ENCODE peak calls at places on chromosome 1, in nine cellular contexts. P is fibroblast of mammary gland; T is AG20443; H is stimulated activated CD8-positive, alpha-beta memory T cell treated with anti-CD3 and anti-CD28 coated beads, Interleukin-4, amount 100 ng/mL, for 1 hour; R is neural crest cell; L is Peyer's patch; G is HT-29; I is stimulated activated CD4-positive, alpha-beta T cell treated with anti-CD3 and anti-CD28 coated beads, Interleukin-15, amount 100 ng/mL, for 48 hours; Q is memory B cell. Z is an unnamed sample.

GRCh38 chr1:35924838-35925237 is 6.1 kb upstream of the AGO3 start:
- DNase-seq in P (no peak), H (no peak), Q (no peak), R (no peak), G (no peak), T (no peak), L (no peak), I (no peak), Z (no peak)

GRCh38 chr1:202656057-202656456 is 54.2 kb downstream of the SYT2 start:
- DNase-seq in I (no peak), H (no peak), T (no peak), R (peak), Q (no peak), P (peak), G (peak), L (no peak), Z (no peak)

GRCh38 chr1:169086603-169087455 is 19.7 kb upstream of the ATP1B1 start:
- DNase-seq in L (no peak), H (no peak), Q (no peak), P (no peak), R (no peak), G (peak), I (no peak), T (no peak), Z (no peak)

GRCh38 chr1:3928622-3929021 is 28.6 kb upstream of the C1orf174 start:
- DNase-seq in Q (no peak), T (no peak), R (no peak), P (no peak), H (no peak), L (no peak), I (no peak), G (no peak), Z (no peak)

GRCh38 chr1:246875041-246876026 is 56.4 kb downstream of the AHCTF1 start:
- DNase-seq in T (peak), G (no peak), P (peak), H (no peak), L (no peak), R (no peak), Q (no peak), I (peak), Z (peak)

GRCh38 chr1:184813528-184814089 is 59.0 kb upstream of the EDEM3 start:
- DNase-seq in Q (no peak), R (no peak), T (no peak), L (no peak), G (no peak), H (no peak), I (no peak), P (no peak), Z (no peak)

GRCh38 chr1:58162952-58163550 is 383.5 kb downstream of the OMA1 start:
- DNase-seq in I (no peak), T (peak), R (peak), P (peak), G (peak), L (no peak), Q (no peak), H (no peak), Z (peak)

GRCh38 chr1:226891846-226892533 is 21.6 kb downstream of the PSEN2 start:
- DNase-seq in G (no peak), T (peak), I (no peak), P (peak), L (no peak), R (no peak), Q (no peak), H (no peak), Z (no peak)

GRCh38 chr1:52552236-52552504 is 722 bp downstream of the TUT4 start:
- DNase-seq in I (peak), H (peak), T (peak), G (peak), L (peak), P (peak), Q (peak), R (peak), Z (peak)

GRCh38 chr1:183417691-183418491 is at the start of gene NMNAT2:
- DNase-seq in Q (no peak), H (no peak), G (no peak), R (peak), I (no peak), L (no peak), T (peak), P (peak), Z (no peak)

GRCh38 chr1:230898748-230899147 is 30.4 kb upstream of the C1orf198 start:
- DNase-seq in Q (no peak), I (no peak), P (no peak), T (no peak), L (no peak), H (no peak), G (no peak), R (no peak), Z (no peak)

GRCh38 chr1:27887215-27888035 is 15.1 kb downstream of the THEMIS2 start:
- DNase-seq in G (no peak), Q (no peak), P (no peak), I (no peak), H (no peak), L (peak), T (no peak), R (no peak), Z (peak)

Z was measured in transverse colon.